ENCODE peak calls at places on chromosomes 7 and 10, in ten cellular contexts. N, T, V, M, G, U, Y, I, O and D are unnamed samples.

GRCh38 chr10:73586583-73586984 is 4.6 kb downstream of the USP54 start:
- DNase-seq in V (no peak), G (peak), N (no peak), O (no peak), M (peak), I (no peak), U (peak), Y (no peak), T (no peak), D (no peak)

GRCh38 chr10:66283064-66283463 is 642.8 kb upstream of the LRRTM3 start:
- DNase-seq in N (no peak), I (no peak), T (no peak), M (no peak), V (no peak), O (no peak), U (no peak), Y (no peak), G (no peak), D (no peak)

GRCh38 chr7:138116156-138116555 is 39.9 kb downstream of the AKR1D1 start:
- DNase-seq in N (no peak), G (no peak), M (peak), I (no peak), T (no peak), Y (no peak), V (no peak), O (no peak), U (no peak), D (no peak)

GRCh38 chr7:46930336-46930735 is 651.6 kb downstream of the TNS3 start:
- DNase-seq in V (no peak), O (no peak), I (no peak), G (peak), Y (no peak), N (no peak), T (no peak), U (peak), M (peak), D (no peak)

GRCh38 chr7:157739650-157740049 is 402.8 kb downstream of the DNAJB6 start:
- DNase-seq in U (no peak), T (no peak), O (no peak), Y (no peak), M (no peak), V (no peak), I (no peak), G (no peak), N (no peak), D (no peak)

GRCh38 chr10:9301148-9301547 is 1246.7 kb downstream of the GATA3 start:
- DNase-seq in G (peak), O (no peak), I (no peak), Y (peak), M (no peak), N (no peak), U (peak), T (no peak), V (no peak), D (no peak)

GRCh38 chr7:150997075-150997511 is 6.3 kb downstream of the NOS3 start:
- DNase-seq in T (peak), N (no peak), G (no peak), V (no peak), Y (no peak), I (no peak), U (no peak), O (no peak), M (no peak), D (no peak)

GRCh38 chr10:31919010-31919409 is 9.6 kb downstream of the ARHGAP12 start:
- DNase-seq in G (no peak), O (no peak), V (no peak), M (no peak), N (no peak), T (no peak), Y (no peak), U (no peak), I (no peak), D (no peak)

GRCh38 chr7:167087-167855 is 25.1 kb upstream of the FAM20C start:
- DNase-seq in N (no peak), Y (peak), I (no peak), T (no peak), U (no peak), O (no peak), G (no peak), M (no peak), V (no peak), D (no peak)

GRCh38 chr10:102230264-102230860 is 4.3 kb downstream of the ELOVL3 start:
- DNase-seq in G (peak), I (peak), V (peak), O (no peak), M (peak), T (peak), N (no peak), Y (no peak), U (peak), D (peak)

GRCh38 chr10:18571780-18572179 is 79.6 kb downstream of the NSUN6 start:
- DNase-seq in M (no peak), V (no peak), I (no peak), Y (no peak), G (no peak), T (no peak), U (no peak), N (no peak), O (no peak), D (no peak)

GRCh38 chr10:101897633-101898032 is 54.0 kb upstream of the KCNIP2 start:
- DNase-seq in Y (no peak), T (no peak), V (no peak), O (no peak), N (no peak), U (peak), M (peak), I (no peak), G (no peak), D (no peak)

GRCh38 chr10:72297968-72298773 is 24.4 kb downstream of the DDIT4 start:
- DNase-seq in T (peak), G (peak), M (peak), U (peak), N (peak), I (peak), Y (peak), V (peak), O (peak), D (peak)

GRCh38 chr7:50351267-50351666 is 46.8 kb downstream of the IKZF1 start:
- DNase-seq in Y (no peak), G (no peak), I (no peak), V (no peak), N (no peak), M (no peak), U (no peak), O (no peak), T (no peak), D (no peak)

GRCh38 chr10:84988011-84988410 is 659.6 kb downstream of the CCSER2 start:
- DNase-seq in O (no peak), Y (no peak), T (no peak), U (no peak), N (no peak), G (no peak), M (no peak), V (no peak), I (no peak), D (no peak)

GRCh38 chr7:128830231-128831177 is at the start of gene FLNC:
- DNase-seq in O (peak), T (peak), M (peak), I (no peak), G (peak), N (no peak), U (peak), Y (no peak), V (peak), D (peak)

GRCh38 chr10:99854860-99855259 is 72.4 kb downstream of the ABCC2 start:
- DNase-seq in Y (peak), V (no peak), N (no peak), O (no peak), G (peak), T (no peak), M (peak), U (peak), I (no peak), D (peak)

GRCh38 chr10:101224910-101225823 is 4.1 kb downstream of the LBX1 start:
- DNase-seq in G (no peak), T (no peak), V (no peak), O (no peak), M (no peak), Y (no peak), I (no peak), N (no peak), U (no peak), D (peak)

GRCh38 chr10:89235073-89235798 is 16.3 kb downstream of the LIPA start:
- DNase-seq in Y (peak), T (no peak), O (no peak), G (no peak), N (no peak), V (no peak), I (no peak), U (peak), M (no peak), D (no peak)

GRCh38 chr7:52917982-52918578 is 117.4 kb upstream of the POM121L12 start:
- DNase-seq in G (no peak), V (no peak), N (no peak), Y (no peak), U (no peak), O (no peak), T (no peak), I (no peak), M (no peak), D (peak)

GRCh38 chr10:17222329-17222728 is 5.7 kb upstream of the VIM start:
- DNase-seq in G (no peak), T (no peak), M (no peak), N (no peak), Y (no peak), V (no peak), U (no peak), O (no peak), I (no peak), D (no peak)

GRCh38 chr10:3180361-3180760 is 7.8 kb upstream of the PITRM1 start:
- DNase-seq in T (no peak), M (no peak), G (no peak), V (no peak), I (no peak), Y (no peak), U (no peak), O (no peak), N (no peak), D (no peak)

GRCh38 chr10:108735380-108735779 is 1187.9 kb downstream of the XPNPEP1 start:
- DNase-seq in N (no peak), U (peak), V (no peak), G (no peak), O (no peak), I (no peak), T (no peak), Y (no peak), M (no peak), D (no peak)

GRCh38 chr7:5549096-5549896 is 125.7 kb upstream of the TNRC18 start:
- DNase-seq in Y (no peak), T (peak), O (no peak), I (no peak), G (no peak), M (peak), U (peak), N (no peak), V (no peak), D (no peak)

GRCh38 chr10:103480521-103480920 is 1.5 kb upstream of the CALHM3 start:
- DNase-seq in U (peak), Y (no peak), V (no peak), O (no peak), T (no peak), G (no peak), N (no peak), I (no peak), M (no peak), D (no peak)

GRCh38 chr7:148162808-148163207 is 427.8 kb upstream of the C7orf33 start:
- DNase-seq in I (no peak), O (no peak), U (no peak), G (no peak), V (no peak), T (no peak), M (no peak), N (no peak), Y (no peak), D (no peak)

GRCh38 chr7:36763084-36763807 is 39.0 kb upstream of the AOAH start:
- DNase-seq in V (no peak), I (no peak), T (no peak), U (no peak), O (no peak), M (no peak), Y (no peak), N (no peak), G (no peak), D (no peak)

GRCh38 chr10:48306870-48307531 is 524 bp downstream of the MAPK8 start:
- DNase-seq in N (peak), T (peak), U (peak), V (no peak), M (peak), I (peak), Y (peak), O (no peak), G (no peak), D (peak)

GRCh38 chr7:100247152-100247757 is 27.5 kb downstream of the PVRIG start:
- DNase-seq in I (no peak), V (no peak), N (no peak), Y (no peak), O (no peak), M (peak), G (peak), T (no peak), U (peak), D (peak)

GRCh38 chr10:34236927-34237326 is 578.2 kb downstream of the PARD3 start:
- DNase-seq in U (no peak), I (no peak), Y (no peak), G (no peak), V (no peak), T (no peak), N (no peak), M (no peak), O (no peak), D (no peak)

GRCh38 chr7:141295367-141295895 is 221.6 kb downstream of the TMEM178B start:
- DNase-seq in M (no peak), Y (no peak), T (no peak), O (no peak), N (no peak), V (no peak), G (no peak), U (no peak), I (no peak), D (no peak)

GRCh38 chr10:61779950-61780659 is 117.4 kb downstream of the CABCOCO1 start:
- DNase-seq in V (no peak), G (peak), U (peak), T (peak), O (no peak), M (peak), Y (no peak), I (no peak), N (no peak), D (no peak)

GRCh38 chr7:76236226-76236625 is 34.5 kb downstream of the SRRM3 start:
- DNase-seq in O (no peak), V (no peak), G (no peak), I (no peak), Y (no peak), T (no peak), N (no peak), M (no peak), U (no peak), D (no peak)

GRCh38 chr7:54788664-54789063 is 29.7 kb upstream of the SEC61G start:
- DNase-seq in T (peak), M (peak), V (peak), I (no peak), U (peak), N (no peak), O (no peak), G (peak), Y (peak), D (peak)

GRCh38 chr7:106721816-106722785 is 61.1 kb upstream of the CCDC71L start:
- DNase-seq in U (peak), G (no peak), N (no peak), M (no peak), T (no peak), V (no peak), Y (peak), I (no peak), O (no peak), D (no peak)

GRCh38 chr7:45161138-45161537 is 3.5 kb downstream of the RAMP3 start:
- DNase-seq in Y (no peak), I (no peak), U (no peak), N (no peak), G (no peak), O (no peak), M (no peak), T (no peak), V (no peak), D (no peak)

GRCh38 chr7:75951506-75951905 is 36.6 kb downstream of the POR start:
- DNase-seq in O (no peak), N (no peak), U (peak), Y (no peak), M (peak), T (no peak), I (no peak), V (no peak), G (no peak), D (no peak)

GRCh38 chr10:11824825-11825224 is 1.7 kb downstream of the PROSER2 start:
- DNase-seq in U (no peak), Y (no peak), T (no peak), I (no peak), O (no peak), V (no peak), M (no peak), N (no peak), G (no peak), D (no peak)